ENCODE peak calls at places on chromosomes 12 and 14, in seven cellular contexts. D is CD8-positive, alpha-beta memory T cell; C is osteoblast; G is CD8-positive, alpha-beta T cell; J is mucosa of descending colon; O is transverse colon; L is keratinocyte. V is an unnamed sample.

GRCh38 chr12:117031843-117032592 is 67.2 kb downstream of the TESC start:
- DNase-seq in O (no peak), D (no peak), L (no peak), C (no peak), J (no peak), G (no peak), V (no peak)

GRCh38 chr12:95966287-95966870 is 23.2 kb downstream of the AMDHD1 start:
- DNase-seq in J (no peak), O (no peak), L (no peak), G (no peak), D (no peak), C (no peak), V (no peak)

GRCh38 chr12:88206636-88207035 is 64.5 kb downstream of the TMTC3 start:
- DNase-seq in D (no peak), C (no peak), G (no peak), O (no peak), J (peak; percentile 19), L (no peak), V (no peak)

GRCh38 chr14:32197919-32198318 is 3.9 kb upstream of the RNU6-7 start:
- DNase-seq in C (no peak), O (no peak), G (no peak), D (no peak), L (no peak), J (no peak), V (no peak)

GRCh38 chr14:104749111-104749649 is 3.8 kb upstream of the SIVA1 start:
- DNase-seq in C (peak; percentile 94), J (peak; percentile 52), D (no peak), L (no peak), G (no peak), O (peak; percentile 68), V (no peak)

GRCh38 chr12:89238593-89238992 is 113.7 kb downstream of the DUSP6 start:
- DNase-seq in D (no peak), G (no peak), L (no peak), C (no peak), J (no peak), O (no peak), V (no peak)

GRCh38 chr14:48735607-48736006 is 850.6 kb downstream of the RPS29 start:
- DNase-seq in J (no peak), L (no peak), G (no peak), C (no peak), D (no peak), O (no peak), V (no peak)

GRCh38 chr12:846376-846775 is 94.0 kb downstream of the WNK1 start:
- DNase-seq in O (no peak), L (no peak), C (no peak), J (no peak), G (no peak), D (no peak), V (no peak)

GRCh38 chr12:132489078-132489601 is 811 bp upstream of the FBRSL1 start:
- DNase-seq in J (peak; percentile 55), L (no peak), G (peak; percentile 63), C (no peak), D (peak; percentile 67), O (peak; percentile 68), V (no peak)

GRCh38 chr12:68157295-68157871 is 2.2 kb downstream of the IFNG start:
- DNase-seq in L (no peak), O (no peak), G (no peak), C (no peak), D (no peak), J (no peak), V (no peak)

GRCh38 chr14:44170554-44170953 is 336.5 kb downstream of the FSCB start:
- DNase-seq in C (no peak), J (peak; percentile 43), G (no peak), O (peak; percentile 31), L (no peak), D (no peak), V (no peak)

GRCh38 chr14:81396108-81396507 is 4.0 kb downstream of the STON2 start:
- DNase-seq in G (no peak), L (no peak), D (no peak), O (no peak), C (no peak), J (no peak), V (no peak)

GRCh38 chr14:33676135-33676566 is 274.7 kb downstream of the EGLN3 start:
- DNase-seq in O (peak; percentile 10), D (no peak), J (peak; percentile 5), G (no peak), L (no peak), C (peak; percentile 43), V (peak; percentile 12)

GRCh38 chr14:96746101-96746500 is 51.1 kb upstream of the VRK1 start:
- DNase-seq in C (no peak), L (no peak), O (no peak), G (no peak), D (no peak), J (no peak), V (no peak)

GRCh38 chr12:52977195-52977594 is 28.3 kb downstream of the KRT18 start:
- DNase-seq in D (no peak), J (no peak), G (no peak), C (no peak), L (no peak), O (no peak), V (no peak)

GRCh38 chr14:51848120-51848519 is 12.3 kb upstream of the GNG2 start:
- DNase-seq in O (no peak), G (no peak), D (no peak), L (no peak), C (no peak), J (no peak), V (no peak)

GRCh38 chr14:68934034-68934433 is 45.1 kb downstream of the ACTN1 start:
- DNase-seq in G (peak; percentile 35), D (no peak), L (no peak), C (no peak), O (no peak), J (no peak), V (no peak)
- H3K4me1 ChIP-seq in G (peaks cover 96% of the 10 kb centered on the region), D (peaks cover 49% of the 10 kb centered on the region), L (peaks cover 57% of the 10 kb centered on the region), C (peaks cover 42% of the 10 kb centered on the region), O (peaks cover 76% of the 10 kb centered on the region), J (peaks cover 26% of the 10 kb centered on the region), V (peaks cover 17% of the 10 kb centered on the region)

DNA sequence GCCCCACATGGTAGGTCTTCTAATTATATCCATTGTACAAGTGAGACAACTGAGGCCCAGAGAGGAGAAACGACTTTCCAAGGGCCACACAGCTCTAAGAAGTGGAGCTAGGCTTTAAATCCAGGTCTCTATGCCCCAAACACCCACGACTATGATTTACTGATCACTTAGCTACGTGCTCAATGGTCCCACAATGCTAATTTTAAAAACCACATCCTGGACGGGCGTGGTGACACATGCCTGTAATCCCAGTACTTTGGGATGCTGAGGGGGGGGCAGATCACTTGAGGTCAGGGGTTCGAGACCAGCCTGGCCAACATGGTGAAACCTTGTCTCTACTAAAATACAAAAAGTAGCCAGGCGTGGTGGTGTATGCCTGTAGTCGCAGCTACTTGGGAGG is 8.4 kb upstream of the MLEC start:
- DNase-seq in G (no peak), D (no peak), O (no peak), L (no peak), C (no peak), J (no peak), V (no peak)
- H3K4me3 ChIP-seq in G (no peak overlapping the region), D (no peak overlapping the region), O (no peak overlapping the region), L (no peak overlapping the region), C (no peak overlapping the region), J (no peak overlapping the region), V (no peak overlapping the region)

DNA sequence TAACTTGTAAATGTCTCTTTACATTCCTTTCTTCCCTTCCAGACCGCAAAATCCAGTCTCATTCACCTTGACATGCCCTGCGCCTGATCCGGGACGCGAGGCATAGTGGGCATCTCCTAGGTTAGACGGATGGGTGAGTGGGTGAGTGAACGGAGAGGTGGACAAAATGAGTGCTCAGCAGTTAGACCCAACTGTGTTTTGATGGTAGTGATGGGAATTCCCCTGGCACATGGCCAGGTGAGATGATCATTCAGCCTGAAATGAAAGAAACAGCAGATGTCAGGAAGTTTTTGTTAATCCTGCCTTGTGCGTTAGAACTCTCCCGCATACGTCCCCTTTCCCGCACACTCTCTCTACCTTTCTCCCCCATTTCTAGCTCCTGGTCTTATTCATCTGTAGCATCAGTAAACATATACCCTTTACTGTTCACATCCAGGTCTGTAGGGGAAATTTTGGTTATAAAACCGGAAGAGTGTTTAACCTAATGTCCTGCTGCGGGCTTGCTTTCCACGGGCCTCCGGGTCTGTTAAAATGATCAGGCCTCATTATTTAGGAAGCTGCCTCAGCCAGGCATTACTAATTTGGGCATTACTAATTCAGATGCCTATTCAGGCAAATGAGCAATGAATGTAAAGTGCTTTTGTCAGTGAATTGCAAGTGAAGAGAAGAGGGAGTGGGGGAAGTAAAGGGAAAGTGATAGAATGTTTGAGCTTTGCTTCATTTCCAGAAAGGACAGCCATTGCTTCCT is 172.8 kb downstream of the ETV6 start:
- DNase-seq in G (no peak), C (no peak), O (peak; percentile 55), L (no peak), D (no peak), J (peak; percentile 63), V (peak; percentile 67)
- H3K4me1 ChIP-seq in G (peaks cover 4% of the 10 kb centered on the region), C (peaks cover 31% of the 10 kb centered on the region), O (peaks cover 23% of the 10 kb centered on the region), L (peaks cover 13% of the 10 kb centered on the region), D (peaks cover 10% of the 10 kb centered on the region), J (peaks cover 7% of the 10 kb centered on the region), V (peaks cover 33% of the 10 kb centered on the region)

GRCh38 chr14:74609721-74610120 is 2.3 kb downstream of the LTBP2 start:
- DNase-seq in L (no peak), G (no peak), C (peak; percentile 85), D (no peak), O (no peak), J (no peak), V (no peak)
- H3K4me3 ChIP-seq in L (peak overlapping the region; percentile 74), G (no peak overlapping the region), C (peak overlapping the region; percentile 86), D (no peak overlapping the region), O (no peak overlapping the region), J (no peak overlapping the region), V (no peak overlapping the region)

GRCh38 chr12:105222326-105222655 is 13.7 kb downstream of the APPL2 start:
- DNase-seq in O (no peak), G (no peak), D (no peak), J (no peak), C (no peak), L (no peak), V (no peak)
- H3K4me1 ChIP-seq in O (peaks cover 72% of the 10 kb centered on the region), G (peaks cover 7% of the 10 kb centered on the region), D (peaks cover 7% of the 10 kb centered on the region), J (peaks cover 38% of the 10 kb centered on the region), C (peaks cover 14% of the 10 kb centered on the region), L (peaks cover 5% of the 10 kb centered on the region), V (no peaks in the 10 kb centered on the region)

GRCh38 chr12:4273651-4274395 is at the start of gene CCND2:
- DNase-seq in C (peak; percentile 96), D (peak; percentile 61), O (peak; percentile 93), G (peak; percentile 73), J (peak; percentile 90), L (peak; percentile 74), V (peak; percentile 93)

GRCh38 chr12:4272976-4273650 is 449 bp upstream of the CCND2 start:
- DNase-seq in D (no peak), C (no peak), L (no peak), J (no peak), O (no peak), G (no peak), V (no peak)

GRCh38 chr12:4270670-4271432 is 2.7 kb upstream of the CCND2 start:
- DNase-seq in O (peak; percentile 75), C (no peak), D (peak; percentile 42), J (peak; percentile 74), L (no peak), G (peak; percentile 30), V (peak; percentile 51)

GRCh38 chr12:4271433-4272013 is 2.0 kb upstream of the CCND2 start:
- DNase-seq in G (no peak), L (no peak), O (no peak), D (no peak), C (no peak), J (no peak), V (peak; percentile 42)

GRCh38 chr12:4272014-4272975 is 1.3 kb upstream of the CCND2 start:
- DNase-seq in J (peak; percentile 87), G (peak; percentile 83), C (peak; percentile 90), O (peak; percentile 88), D (peak; percentile 88), L (peak; percentile 68), V (peak; percentile 85)
- H3K4me3 ChIP-seq in J (no peak overlapping the region), G (peak overlapping the region; percentile 91), C (peak overlapping the region; percentile 47), O (peak overlapping the region; percentile 53), D (peak overlapping the region; percentile 91), L (peak overlapping the region; percentile 95), V (no peak overlapping the region)

V was measured in thyroid gland.